ENCODE peak calls at places on chromosomes 16 and 17, in seven cellular contexts. M, K, W, V, S, B and C are unnamed samples.

GRCh38 chr17:65670667-65671371 is 109.4 kb upstream of the AXIN2 start:
- DNase-seq in K (no peak), W (no peak), S (no peak), M (no peak), V (no peak), B (no peak), C (peak; percentile 15)

GRCh38 chr16:2782583-2783351 is 4.6 kb downstream of the PRSS33 start:
- DNase-seq in S (no peak), W (no peak), B (no peak), M (no peak), V (no peak), K (no peak), C (no peak)

GRCh38 chr17:67392111-67392510 is 15.0 kb downstream of the PITPNC1 start:
- DNase-seq in S (no peak), M (no peak), K (no peak), W (no peak), V (no peak), B (no peak), C (no peak)

GRCh38 chr17:81553018-81553615 is 964 bp upstream of the FAAP100 start:
- DNase-seq in W (peak; percentile 87), M (peak; percentile 40), K (peak; percentile 58), B (peak; percentile 69), S (peak; percentile 75), V (no peak), C (peak; percentile 90)

GRCh38 chr16:87436225-87437172 is 44.4 kb downstream of the MAP1LC3B start:
- DNase-seq in S (no peak), M (no peak), B (no peak), V (no peak), K (no peak), W (no peak), C (no peak)

GRCh38 chr17:38735161-38735997 is 5.2 kb downstream of the CISD3 start:
- DNase-seq in K (peak; percentile 70), V (no peak), W (peak; percentile 9), S (peak; percentile 68), B (peak; percentile 72), M (peak; percentile 71), C (no peak)

GRCh38 chr17:77271421-77271820 is 130.7 kb downstream of the SEC14L1 start:
- DNase-seq in S (no peak), B (no peak), K (no peak), M (no peak), V (no peak), W (no peak), C (no peak)

GRCh38 chr16:52068447-52069074 is 478.4 kb downstream of the TOX3 start:
- DNase-seq in W (peak; percentile 76), B (no peak), V (no peak), K (no peak), S (no peak), M (no peak), C (peak; percentile 54)

GRCh38 chr16:21101631-21102420 is 48.8 kb downstream of the DNAH3 start:
- DNase-seq in V (no peak), B (no peak), W (no peak), M (no peak), K (peak; percentile 3), S (peak; percentile 21), C (no peak)

GRCh38 chr16:3143598-3144330 is 8.9 kb downstream of the ZNF213 start:
- DNase-seq in S (peak; percentile 68), V (no peak), M (no peak), B (no peak), K (no peak), W (no peak), C (no peak)

GRCh38 chr16:88700636-88701482 is 5.3 kb downstream of the RNF166 start:
- DNase-seq in V (peak; percentile 46), W (no peak), M (peak; percentile 79), B (peak; percentile 93), K (peak; percentile 92), S (peak; percentile 93), C (no peak)

GRCh38 chr16:75818491-75818890 is 92.2 kb upstream of the CPHXL start:
- DNase-seq in K (no peak), B (no peak), V (no peak), S (no peak), M (no peak), W (no peak), C (no peak)

GRCh38 chr17:16407911-16408588 is 7.3 kb upstream of the TRPV2 start:
- DNase-seq in M (no peak), B (no peak), S (peak; percentile 64), V (no peak), K (no peak), W (peak; percentile 77), C (no peak)

GRCh38 chr16:77211880-77212735 is 12.9 kb downstream of the SYCE1L start:
- DNase-seq in K (peak; percentile 52), W (peak; percentile 85), S (peak; percentile 38), M (peak; percentile 32), V (no peak), B (peak; percentile 74), C (peak; percentile 87)

GRCh38 chr16:53817117-53817516 is 113.2 kb downstream of the FTO start:
- DNase-seq in S (no peak), B (no peak), W (no peak), K (no peak), M (no peak), V (peak; percentile 78), C (no peak)

GRCh38 chr17:17036520-17036998 is 5.7 kb upstream of the MPRIP start:
- DNase-seq in S (no peak), B (no peak), V (no peak), W (no peak), M (no peak), K (no peak), C (no peak)

GRCh38 chr17:37830151-37830993 is 85.5 kb upstream of the HNF1B start:
- DNase-seq in M (no peak), B (no peak), W (no peak), V (no peak), K (no peak), S (no peak), C (no peak)

GRCh38 chr17:70521821-70522256 is 352.5 kb downstream of the KCNJ2 start:
- DNase-seq in K (no peak), B (no peak), V (no peak), M (no peak), W (peak; percentile 71), S (peak; percentile 61), C (peak; percentile 19)

GRCh38 chr17:81387235-81388060 is 7.8 kb upstream of the BAHCC1 start:
- DNase-seq in W (no peak), S (peak; percentile 59), B (no peak), K (no peak), M (no peak), V (no peak), C (no peak)

GRCh38 chr16:57258910-57259475 is 13.9 kb downstream of the ARL2BP start:
- DNase-seq in S (no peak), B (no peak), V (no peak), W (no peak), K (no peak), M (no peak), C (no peak)

GRCh38 chr16:66342294-66342900 is 24.1 kb upstream of the CDH5 start:
- DNase-seq in B (no peak), S (no peak), K (no peak), W (no peak), V (no peak), M (peak; percentile 7), C (no peak)

GRCh38 chr16:66408181-66409048 is 18.7 kb upstream of the BEAN1 start:
- DNase-seq in B (no peak), V (peak; percentile 48), S (peak; percentile 42), K (no peak), W (no peak), M (no peak), C (no peak)

GRCh38 chr17:33642002-33642401 is 348.9 kb upstream of the ASIC2 start:
- DNase-seq in K (no peak), W (no peak), V (no peak), M (no peak), B (no peak), S (no peak), C (no peak)

GRCh38 chr17:75271955-75272847 is 1.2 kb upstream of the MIF4GD start:
- DNase-seq in W (no peak), V (no peak), M (no peak), K (no peak), B (no peak), S (peak; percentile 71), C (no peak)

GRCh38 chr17:45235071-45236001 is 13.7 kb downstream of the FMNL1 start:
- DNase-seq in K (peak; percentile 75), S (peak; percentile 78), M (no peak), W (peak; percentile 44), B (peak; percentile 69), V (peak; percentile 49), C (no peak)

GRCh38 chr17:21125862-21126261 is 902 bp upstream of the DHRS7B start:
- DNase-seq in V (no peak), B (peak; percentile 52), K (peak; percentile 48), M (no peak), W (no peak), S (no peak), C (no peak)

GRCh38 chr17:34107019-34107418 is 148.1 kb upstream of the CCL2 start:
- DNase-seq in B (no peak), K (no peak), S (no peak), W (no peak), V (no peak), M (no peak), C (no peak)

GRCh38 chr16:25110392-25110947 is 1.1 kb upstream of the LCMT1 start:
- DNase-seq in V (no peak), K (no peak), B (no peak), S (no peak), W (no peak), M (no peak), C (no peak)